ENCODE peak calls at places on chromosomes 2 and 18, in four cellular contexts. O is GM12878, C is breast epithelium, A is cardiac muscle cell. Q is an unnamed sample.

GRCh38 chr2:227390468-227391256 is 2.9 kb upstream of the SCYGR1 start:
- DNase-seq in O (no peak), C (no peak), A (no peak), Q (no peak)

GRCh38 chr18:31274915-31275314 is 43.0 kb upstream of the DSG1 start:
- DNase-seq in O (no peak), C (peak), A (no peak), Q (peak)

GRCh38 chr2:203797363-203798111 is 70.0 kb upstream of the CTLA4 start:
- DNase-seq in O (no peak), C (no peak), A (no peak), Q (no peak)

GRCh38 chr2:123915380-123915779 is 109.7 kb upstream of the CNTNAP5 start:
- DNase-seq in O (no peak), C (no peak), A (no peak), Q (no peak)

GRCh38 chr2:118706371-118706770 is 141.1 kb downstream of the EN1 start:
- DNase-seq in O (no peak), C (no peak), A (no peak), Q (no peak)

GRCh38 chr2:178301595-178302324 is 107.4 kb downstream of the OSBPL6 start:
- DNase-seq in O (no peak), C (no peak), A (no peak), Q (no peak)

GRCh38 chr2:227888289-227888688 is 16.9 kb downstream of the DAW1 start:
- DNase-seq in O (no peak), C (no peak), A (peak), Q (no peak)

GRCh38 chr2:9807056-9807455 is 36.2 kb upstream of the TAF1B start:
- DNase-seq in O (no peak), C (no peak), A (no peak), Q (no peak)

GRCh38 chr2:70607121-70607551 is 53.5 kb upstream of the TGFA start:
- DNase-seq in O (no peak), C (peak), A (no peak), Q (no peak)

GRCh38 chr2:62586981-62587380 is 81.0 kb upstream of the TMEM17 start:
- DNase-seq in O (peak), C (no peak), A (no peak), Q (no peak)

GRCh38 chr2:106770986-106771385 is 115.0 kb downstream of the ST6GAL2 start:
- DNase-seq in O (no peak), C (no peak), A (no peak), Q (no peak)

GRCh38 chr2:188693111-188693510 is 281.1 kb upstream of the COL3A1 start:
- DNase-seq in O (no peak), C (peak), A (no peak), Q (peak)

GRCh38 chr2:64666810-64667438 is 13.2 kb upstream of the SERTAD2 start:
- DNase-seq in O (no peak), C (no peak), A (no peak), Q (no peak)

GRCh38 chr2:64667535-64667934 is 13.8 kb upstream of the SERTAD2 start:
- DNase-seq in O (no peak), C (no peak), A (no peak), Q (no peak)

GRCh38 chr2:64661770-64662169 is 8.1 kb upstream of the SERTAD2 start:
- DNase-seq in O (no peak), C (no peak), A (no peak), Q (no peak)

GRCh38 chr2:64659252-64659651 is 5.5 kb upstream of the SERTAD2 start:
- DNase-seq in O (no peak), C (no peak), A (no peak), Q (no peak)

DNA sequence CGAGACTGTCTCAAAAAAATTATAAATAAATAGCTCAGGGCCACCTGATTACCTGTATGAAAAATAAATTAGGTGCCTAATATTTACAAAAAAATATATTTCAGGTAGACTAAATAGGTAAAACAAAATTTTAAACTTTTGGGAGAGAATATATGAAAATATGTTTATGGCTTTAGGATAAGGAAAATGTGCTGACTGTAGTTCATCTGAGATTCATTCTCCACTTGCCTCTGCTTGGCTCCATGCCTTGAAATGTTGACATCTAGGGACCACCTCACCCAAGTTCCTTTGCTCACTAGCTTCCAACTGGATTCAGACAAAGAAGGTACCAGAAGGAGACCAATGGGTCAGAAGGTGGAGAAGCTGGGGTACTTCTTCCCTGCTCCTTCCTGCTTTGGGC is 9.7 kb upstream of the SERTAD2 start:
- DNase-seq in O (no peak), C (no peak), A (no peak), Q (no peak)
- TF ChIP-seq CTCF in O (no peak), C (no peak), A (no peak), Q (no peak)

DNA sequence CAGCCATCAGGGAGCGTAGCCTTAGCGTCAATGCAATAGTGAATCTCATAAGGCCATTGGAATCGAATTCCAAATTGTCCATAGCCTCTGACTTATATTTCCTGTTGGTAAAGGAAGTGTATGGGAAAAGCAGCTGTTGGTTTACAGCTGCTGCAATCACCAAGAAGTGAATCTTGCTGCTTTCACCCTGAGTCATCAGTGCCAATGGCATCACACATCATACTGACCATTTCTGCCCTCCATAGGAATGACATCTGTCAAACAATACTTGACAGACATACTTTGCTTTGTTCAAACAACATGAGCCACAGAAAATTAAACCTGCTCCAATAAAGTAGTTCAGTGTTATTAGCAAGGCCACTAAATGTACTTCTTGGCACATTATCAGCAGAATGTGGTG is 111.2 kb upstream of the KLHL29 start:
- DNase-seq in O (no peak), C (no peak), A (no peak), Q (no peak)
- TF ChIP-seq CTCF in O (no peak), C (no peak), A (no peak), Q (no peak)

DNA sequence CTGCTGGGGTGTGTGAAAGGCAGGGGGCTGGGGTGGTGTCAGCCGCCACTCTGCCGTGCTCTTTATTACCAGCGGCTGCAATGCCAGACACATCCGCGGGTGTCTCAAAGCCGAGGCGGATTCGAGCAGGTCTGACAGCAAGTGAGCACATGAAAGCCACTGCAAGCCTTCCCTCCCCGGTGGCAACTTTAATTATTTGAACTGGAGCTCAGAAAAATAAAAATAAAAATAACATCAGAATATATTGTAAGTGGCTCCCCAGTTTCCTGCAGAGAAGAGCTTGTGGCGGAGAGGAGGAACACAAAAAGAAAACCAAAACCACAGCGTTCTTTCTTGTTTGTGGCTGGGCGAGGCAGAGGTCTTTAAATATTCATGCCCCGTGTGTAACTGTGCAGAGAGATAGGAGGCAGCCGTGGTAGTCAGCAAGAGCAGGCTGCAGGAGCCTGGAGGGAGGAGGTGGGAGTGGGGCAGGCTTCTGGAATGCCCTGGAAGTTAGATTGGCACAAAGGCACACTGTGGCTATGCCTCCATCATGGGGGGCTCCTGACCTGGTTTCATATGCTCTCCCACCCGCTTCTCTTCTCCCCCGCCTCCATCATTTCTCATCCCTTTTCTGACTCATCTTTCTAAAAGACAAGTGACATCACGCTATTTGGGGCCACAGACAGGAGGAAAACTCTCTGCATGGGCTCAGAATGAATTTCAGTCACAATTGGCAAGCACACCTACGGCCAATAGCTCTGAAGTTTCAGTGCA is 199.8 kb downstream of the CLIP4 start:
- DNase-seq in O (peak), C (no peak), A (peak), Q (no peak)
- TF ChIP-seq CTCF in O (peak), C (no peak), A (no peak), Q (no peak)

GRCh38 chr2:148829618-148830017 is 45.4 kb upstream of the KIF5C start:
- DNase-seq in O (no peak), C (no peak), A (no peak), Q (no peak)
- TF ChIP-seq CTCF in O (no peak), C (no peak), A (no peak), Q (no peak)

DNA sequence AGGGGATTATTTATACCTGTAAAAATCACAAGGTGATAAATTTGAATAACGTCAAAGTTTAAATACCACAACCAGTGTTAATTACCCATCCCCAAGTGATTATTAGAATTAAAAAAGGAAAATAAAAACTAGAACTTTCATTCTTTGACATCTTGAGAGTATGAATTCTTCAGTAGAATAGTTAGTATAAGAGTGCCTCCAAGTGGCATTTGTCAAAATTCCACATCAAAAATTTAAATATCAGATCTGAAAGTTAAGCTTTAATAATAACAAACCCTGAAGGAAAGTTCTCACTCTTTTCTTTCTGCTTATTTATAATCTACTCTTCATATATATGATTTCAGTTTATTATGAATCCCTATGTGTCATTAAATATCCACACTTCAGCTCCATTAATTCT is 273.7 kb upstream of the KYNU start:
- DNase-seq in O (no peak), C (no peak), A (no peak), Q (no peak)
- TF ChIP-seq CTCF in O (no peak), C (no peak), A (no peak), Q (no peak)

Q was measured in Calu3.